ENCODE peak calls at places on chromosomes 1 and 21, in nine cellular contexts. K is stomach, I is esophagus muscularis mucosa, F is K562, G is transverse colon, Y is ovary, N is tibial nerve, L is H1, M is SK-N-SH. C is an unnamed sample. For H3K27me3, the result is how much of the 10 kb centered on the place peaks cover.

GRCh38 chr1:233327938-233328660 is 575 bp downstream of the MAP3K21 start:
- DNase-seq in F (peak), K (peak), M (peak), Y (no peak), G (peak), I (no peak), L (peak), N (no peak), C (peak)

GRCh38 chr1:57696041-57696440 is 272.2 kb upstream of the DAB1 start:
- DNase-seq in M (no peak), N (no peak), L (no peak), F (no peak), K (no peak), I (no peak), G (no peak), Y (no peak), C (no peak)

GRCh38 chr1:115888976-115889375 is 48.0 kb upstream of the NHLH2 start:
- DNase-seq in G (no peak), I (peak), N (no peak), L (no peak), K (no peak), F (no peak), M (no peak), Y (no peak), C (no peak)

GRCh38 chr1:157150631-157151030 is 12.4 kb upstream of the ETV3 start:
- DNase-seq in L (no peak), I (no peak), N (no peak), G (no peak), M (no peak), K (no peak), F (no peak), Y (no peak), C (no peak)

GRCh38 chr1:229714964-229715603 is 89.0 kb downstream of the URB2 start:
- DNase-seq in L (peak), N (no peak), F (peak), G (peak), Y (no peak), M (no peak), I (no peak), K (peak), C (no peak)

GRCh38 chr1:242569867-242570266 is 45.4 kb upstream of the PLD5 start:
- DNase-seq in M (no peak), F (no peak), K (no peak), N (no peak), I (no peak), Y (no peak), G (no peak), L (no peak), C (no peak)

GRCh38 chr1:25779894-25780293 is 20.1 kb upstream of the SELENON start:
- DNase-seq in N (no peak), G (no peak), I (no peak), L (no peak), M (no peak), F (no peak), K (no peak), Y (no peak), C (no peak)

GRCh38 chr1:192131914-192132313 is 26.3 kb upstream of the RGS18 start:
- DNase-seq in K (no peak), M (no peak), F (no peak), I (no peak), L (no peak), G (no peak), N (no peak), Y (no peak), C (no peak)

GRCh38 chr1:44390277-44390676 is 14.8 kb upstream of the RNF220 start:
- DNase-seq in F (no peak), G (no peak), L (no peak), I (no peak), Y (no peak), N (no peak), M (no peak), K (no peak), C (no peak)

GRCh38 chr1:43329995-43330751 is 7.4 kb upstream of the MPL start:
- DNase-seq in Y (peak), F (peak), G (no peak), L (no peak), M (no peak), K (no peak), N (no peak), I (no peak), C (peak)

GRCh38 chr1:223003549-223003948 is 139.5 kb downstream of the TLR5 start:
- DNase-seq in K (no peak), G (no peak), L (no peak), Y (no peak), F (no peak), M (no peak), N (no peak), I (no peak), C (no peak)

GRCh38 chr1:176639136-176639535 is 176.2 kb downstream of the PAPPA2 start:
- DNase-seq in L (no peak), N (no peak), F (no peak), M (no peak), K (no peak), G (no peak), Y (no peak), I (no peak), C (no peak)

GRCh38 chr1:209767105-209767504 is 11.3 kb downstream of the TRAF3IP3 start:
- DNase-seq in K (no peak), I (no peak), M (no peak), F (no peak), L (no peak), N (no peak), Y (no peak), G (no peak), C (no peak)

GRCh38 chr1:206439205-206439604 is 31.1 kb upstream of the IKBKE start:
- DNase-seq in I (no peak), L (no peak), M (no peak), G (no peak), N (no peak), Y (no peak), K (no peak), F (peak), C (no peak)

GRCh38 chr1:47592296-47592975 is 154.6 kb downstream of the FOXD2 start:
- DNase-seq in F (no peak), K (no peak), N (no peak), I (peak), Y (no peak), L (no peak), M (no peak), G (no peak), C (no peak)

GRCh38 chr1:205849619-205850355 is at the start of gene PM20D1:
- DNase-seq in F (peak), M (peak), K (peak), G (peak), L (peak), N (peak), Y (peak), I (no peak), C (peak)

GRCh38 chr1:13754510-13755103 is 54.6 kb downstream of the PRDM2 start:
- DNase-seq in Y (no peak), M (peak), G (no peak), K (no peak), L (no peak), N (no peak), F (no peak), I (peak), C (no peak)
- TF ChIP-seq EP300 in Y (no peak), M (no peak), G (no peak), K (no peak), L (no peak), N (no peak), F (no peak), I (no peak), C (no peak)

GRCh38 chr1:23618586-23619083 is 59.3 kb upstream of the ID3 start:
- DNase-seq in L (no peak), N (no peak), M (no peak), I (no peak), Y (no peak), G (no peak), F (no peak), K (no peak), C (no peak)
- H3K4me3 ChIP-seq in L (no peak), N (no peak), M (no peak), I (no peak), Y (no peak), G (no peak), F (no peak), K (no peak), C (peak)

GRCh38 chr1:36517019-36517387 is 34.3 kb upstream of the CSF3R start:
- DNase-seq in G (no peak), I (no peak), K (no peak), Y (no peak), F (no peak), N (no peak), L (no peak), M (no peak), C (no peak)

GRCh38 chr1:36514501-36514900 is 31.8 kb upstream of the CSF3R start:
- DNase-seq in N (no peak), M (no peak), G (no peak), Y (no peak), I (no peak), L (no peak), K (no peak), F (no peak), C (peak)

GRCh38 chr1:36516372-36517018 is 33.8 kb upstream of the CSF3R start:
- DNase-seq in L (peak), I (no peak), F (peak), N (no peak), Y (peak), G (peak), M (peak), K (peak), C (peak)

GRCh38 chr1:36513676-36514473 is 31.2 kb upstream of the CSF3R start:
- DNase-seq in M (no peak), F (peak), Y (no peak), G (no peak), N (no peak), I (no peak), K (no peak), L (no peak), C (no peak)

DNA sequence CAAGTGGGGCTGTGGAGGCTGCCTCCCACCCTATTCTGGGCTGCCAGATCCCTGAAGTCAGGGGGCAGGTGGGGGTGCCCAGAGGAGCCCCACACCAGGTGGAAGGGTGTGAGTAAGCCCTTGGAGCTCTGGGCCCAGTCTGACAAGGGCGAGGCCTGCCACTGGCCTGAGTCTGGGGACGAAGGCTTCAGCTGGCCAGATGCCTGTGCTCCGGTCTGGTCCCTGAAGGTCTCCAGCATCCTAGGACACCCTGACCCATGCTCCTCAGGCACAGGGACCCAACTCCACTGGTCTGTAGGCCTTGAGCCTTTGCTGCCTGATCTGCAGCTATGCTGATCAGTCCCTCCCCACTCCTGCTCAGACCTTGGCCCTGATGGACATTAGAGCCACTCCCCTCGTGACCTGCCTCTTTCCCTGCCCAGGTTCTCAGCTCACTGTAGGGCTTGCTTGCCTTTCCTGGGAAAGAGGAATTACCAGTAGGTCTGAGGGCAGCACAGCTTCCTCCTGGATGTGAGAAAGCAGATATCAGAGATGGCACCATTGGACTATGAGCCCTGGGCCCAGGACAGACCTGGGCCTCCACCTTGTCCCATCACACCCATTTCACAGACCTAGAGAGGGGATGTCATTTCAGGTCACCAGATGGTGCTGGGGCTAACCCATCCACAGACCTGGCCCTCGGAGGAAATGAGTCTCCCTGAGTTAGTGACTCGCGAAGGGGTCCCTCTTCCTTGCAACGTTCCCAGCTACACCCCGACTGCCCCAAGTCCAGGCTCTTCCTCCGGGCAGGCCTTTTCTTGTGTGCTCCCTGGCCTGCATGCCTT is 32.8 kb upstream of the CSF3R start:
- DNase-seq in M (no peak), K (no peak), Y (no peak), I (no peak), F (no peak), G (no peak), L (no peak), N (no peak), C (peak)
- H3K27me3 ChIP-seq in M (under half), K (under half), Y (under half), I (under half), F (under half), G (under half), L (under half), N (under half), C (under half)

DNA sequence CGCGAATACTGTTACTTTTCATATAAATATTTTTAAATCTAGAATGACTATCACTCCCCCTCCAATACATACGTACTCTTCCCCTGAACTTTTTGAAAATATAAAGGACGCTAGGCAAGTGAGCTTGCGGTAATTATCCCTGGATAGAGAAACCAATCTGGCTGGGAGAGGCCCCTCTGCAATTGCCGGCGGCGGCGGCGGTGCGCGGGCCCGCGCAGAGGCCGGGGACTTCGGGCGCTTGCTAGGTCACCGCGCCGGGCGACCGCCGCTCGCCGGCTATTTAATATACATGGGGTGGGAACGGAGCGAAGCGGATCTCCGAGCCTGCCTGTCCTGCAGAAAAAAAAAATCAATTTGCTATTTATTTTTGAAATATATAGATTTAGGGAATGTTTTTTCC is 416.3 kb upstream of the ESRRG start:
- DNase-seq in F (no peak), Y (no peak), M (peak), G (no peak), N (no peak), I (no peak), L (peak), K (no peak), C (no peak)
- TF ChIP-seq EP300 in F (no peak), Y (no peak), M (no peak), G (no peak), N (no peak), I (no peak), L (no peak), K (no peak), C (no peak)

DNA sequence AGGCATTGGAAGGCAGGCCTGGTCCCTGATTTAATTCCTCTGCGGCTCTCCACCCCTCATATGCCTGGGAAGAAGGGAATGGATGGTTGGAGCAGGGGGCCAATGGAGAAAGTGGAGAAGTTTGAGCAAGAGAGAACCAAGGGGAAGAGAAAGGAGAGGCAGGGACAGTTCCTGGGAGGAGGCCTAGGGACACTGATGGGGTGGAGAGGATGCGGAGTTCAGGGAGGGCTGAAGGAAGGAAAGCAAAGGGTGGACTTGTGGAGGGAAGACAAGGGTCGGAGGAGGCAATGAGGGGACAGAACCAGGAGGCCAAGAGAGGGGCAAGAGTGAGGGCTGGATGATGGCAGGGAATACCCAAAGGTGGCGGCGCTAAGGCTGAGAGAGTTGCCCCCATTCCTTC is 7.1 kb downstream of the ZBTB7B start:
- DNase-seq in K (no peak), G (no peak), M (no peak), L (no peak), Y (no peak), F (no peak), N (no peak), I (no peak), C (no peak)
- H3K4me3 ChIP-seq in K (peak), G (peak), M (no peak), L (no peak), Y (no peak), F (no peak), N (peak), I (no peak), C (no peak)

GRCh38 chr1:34780528-34780927 is 486 bp upstream of the GJB3 start:
- DNase-seq in N (no peak), M (no peak), F (no peak), Y (no peak), L (no peak), I (no peak), G (no peak), K (no peak), C (no peak)
- H3K27me3 ChIP-seq in N (half or more), M (under half), F (half or more), Y (under half), L (under half), I (under half), G (under half), K (under half), C (under half)

GRCh38 chr1:70922196-70922595 is 125.4 kb downstream of the PTGER3 start:
- DNase-seq in L (no peak), G (no peak), N (no peak), I (no peak), F (no peak), K (no peak), M (no peak), Y (no peak), C (no peak)
- TF ChIP-seq EP300 in L (no peak), G (no peak), N (no peak), I (no peak), F (no peak), K (no peak), M (no peak), Y (no peak), C (no peak)

DNA sequence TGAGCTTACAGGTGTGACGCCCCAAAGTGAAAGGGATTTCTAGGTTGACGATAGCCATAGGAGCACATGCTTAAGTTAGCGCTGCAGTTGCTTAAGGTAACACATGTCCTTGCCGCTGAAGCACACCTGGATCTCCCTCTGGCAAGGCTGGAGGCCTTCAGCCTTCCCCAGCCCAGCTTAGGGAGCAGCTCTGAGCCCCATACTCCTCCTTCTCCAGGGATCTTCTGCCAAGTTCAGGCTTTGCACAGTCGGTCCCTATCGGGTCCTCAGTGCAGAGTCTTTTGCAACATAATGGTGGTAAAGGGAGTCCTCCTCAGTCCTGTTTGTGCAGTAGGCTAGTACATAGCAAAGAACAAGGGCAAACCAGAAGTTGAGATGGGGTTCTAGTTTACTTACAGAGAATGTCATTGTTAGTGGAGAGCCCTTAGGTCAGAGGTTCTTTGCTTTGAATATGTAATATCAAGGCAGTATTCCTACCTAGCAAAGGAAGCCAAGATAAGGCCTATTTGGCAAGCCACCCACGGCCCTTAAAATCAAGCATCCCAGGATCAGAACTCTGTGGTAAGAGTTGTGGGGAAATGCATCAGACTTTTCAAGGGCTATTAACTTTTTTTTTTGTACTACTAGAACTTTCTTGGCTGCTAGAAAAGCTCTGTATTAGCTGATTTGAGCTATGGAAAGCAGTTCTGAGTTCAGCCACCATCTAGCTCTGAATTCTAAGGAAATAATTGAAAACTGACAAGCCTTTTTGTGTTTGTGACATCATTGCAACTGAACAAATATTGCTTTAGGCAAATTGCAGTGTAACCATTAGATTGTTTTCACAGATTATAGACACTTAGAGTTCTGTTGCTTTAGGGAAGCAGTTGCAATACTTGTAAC is 1.4 kb downstream of the EVA1C start:
- DNase-seq in I (no peak), N (peak), Y (peak), L (no peak), M (no peak), G (peak), F (no peak), K (no peak), C (peak)
- H3K4me3 ChIP-seq in I (peak), N (peak), Y (peak), L (no peak), M (peak), G (peak), F (no peak), K (peak), C (peak)

DNA sequence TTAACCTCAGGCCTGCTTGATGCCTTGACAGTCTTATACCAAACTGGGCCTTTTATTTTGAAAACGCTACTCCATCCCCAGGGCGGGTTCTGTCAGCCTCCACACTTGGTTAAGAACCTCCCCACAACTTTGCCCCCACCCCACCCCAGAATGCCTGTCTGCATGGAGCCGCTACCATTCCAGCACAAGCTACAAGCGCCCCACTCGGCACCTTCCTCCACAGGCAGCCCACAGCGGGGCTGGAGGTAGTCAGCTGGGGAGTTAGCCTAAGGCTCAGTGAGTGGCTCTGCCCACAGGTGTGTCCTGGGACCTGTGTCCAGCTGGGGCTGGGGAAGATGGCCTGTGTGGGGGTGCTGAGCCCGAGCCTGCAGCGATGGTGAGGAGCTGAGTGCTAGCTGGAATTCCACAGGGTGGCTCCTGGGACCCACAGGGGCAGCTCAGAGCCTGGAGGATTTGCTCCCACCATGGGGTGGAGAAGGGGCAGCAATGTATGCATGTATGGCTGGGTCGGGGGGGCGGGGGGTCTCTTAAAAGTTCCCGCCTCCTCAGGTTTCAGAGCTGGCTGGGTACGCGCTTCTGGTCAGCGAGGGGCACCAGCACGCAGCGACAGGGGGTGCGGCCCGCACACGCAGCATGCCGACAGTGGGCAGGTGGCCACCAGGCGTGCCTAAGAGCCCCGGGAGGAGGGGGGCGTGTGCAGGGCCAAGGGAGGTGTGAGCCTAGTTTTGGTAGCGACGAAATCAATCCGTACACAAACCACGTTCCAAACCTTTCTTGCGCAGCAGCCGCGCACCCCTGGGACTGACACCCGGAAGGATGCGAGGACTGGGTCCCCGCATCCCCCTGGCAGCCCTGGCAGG is 912 bp downstream of the ETNK2 start:
- DNase-seq in L (peak), G (no peak), K (no peak), N (peak), F (no peak), I (no peak), Y (peak), M (no peak), C (peak)
- H3K27me3 ChIP-seq in L (under half), G (under half), K (under half), N (under half), F (half or more), I (under half), Y (under half), M (under half), C (under half)

C was measured in upper lobe of left lung.